ENCODE peak calls at places on chromosomes 5 and 9, in five cellular contexts. One of them, this sample, is unnamed. For H3K27me3, the result is how much of the 10 kb centered on the place peaks cover.

GRCh38 chr9:91047993-91048607 is 246.5 kb downstream of the SYK start:
- DNase-seq in AG04450: no peak
- DNase-seq in lung: peak
- DNase-seq in HCT116: no peak
- DNase-seq in mammary epithelial cell: peak
- DNase-seq in this sample: no peak

GRCh38 chr5:74243634-74244033 is 396.9 kb downstream of the ENC1 start:
- DNase-seq in AG04450: no peak
- DNase-seq in lung: no peak
- DNase-seq in HCT116: no peak
- DNase-seq in mammary epithelial cell: peak
- DNase-seq in this sample: no peak

GRCh38 chr9:7210854-7211637 is 453.3 kb downstream of the KDM4C start:
- DNase-seq in AG04450: no peak
- DNase-seq in lung: no peak
- DNase-seq in HCT116: no peak
- DNase-seq in mammary epithelial cell: no peak
- DNase-seq in this sample: no peak

GRCh38 chr9:113934167-113934566 is 58.1 kb downstream of the ZNF618 start:
- DNase-seq in AG04450: no peak
- DNase-seq in lung: peak
- DNase-seq in HCT116: no peak
- DNase-seq in mammary epithelial cell: no peak
- DNase-seq in this sample: no peak

GRCh38 chr9:111525056-111525977 is at the start of gene ZNF483:
- DNase-seq in AG04450: peak
- DNase-seq in lung: peak
- DNase-seq in HCT116: peak
- DNase-seq in mammary epithelial cell: peak
- DNase-seq in this sample: peak

GRCh38 chr5:77428033-77428432 is 64.1 kb downstream of the WDR41 start:
- DNase-seq in AG04450: no peak
- DNase-seq in lung: no peak
- DNase-seq in HCT116: no peak
- DNase-seq in mammary epithelial cell: no peak
- DNase-seq in this sample: no peak

GRCh38 chr5:14167211-14167845 is 24.2 kb downstream of the TRIO start:
- DNase-seq in AG04450: no peak
- DNase-seq in lung: no peak
- DNase-seq in HCT116: no peak
- DNase-seq in mammary epithelial cell: peak
- DNase-seq in this sample: no peak

GRCh38 chr9:4084440-4084818 is 215.4 kb downstream of the GLIS3 start:
- DNase-seq in AG04450: peak
- DNase-seq in lung: no peak
- DNase-seq in HCT116: no peak
- DNase-seq in mammary epithelial cell: no peak
- DNase-seq in this sample: no peak

GRCh38 chr5:145925803-145926202 is 10.6 kb upstream of the SH3RF2 start:
- DNase-seq in AG04450: no peak
- DNase-seq in lung: no peak
- DNase-seq in HCT116: no peak
- DNase-seq in mammary epithelial cell: peak
- DNase-seq in this sample: no peak

GRCh38 chr5:142017832-142018427 is 5.1 kb upstream of the GNPDA1 start:
- DNase-seq in AG04450: no peak
- DNase-seq in lung: no peak
- DNase-seq in HCT116: no peak
- DNase-seq in mammary epithelial cell: no peak
- DNase-seq in this sample: no peak

GRCh38 chr5:62268239-62268638 is 37.8 kb upstream of the KIF2A start:
- DNase-seq in AG04450: no peak
- DNase-seq in lung: peak
- DNase-seq in HCT116: peak
- DNase-seq in mammary epithelial cell: peak
- DNase-seq in this sample: no peak

GRCh38 chr5:34563951-34564705 is 92.0 kb upstream of the RAI14 start:
- DNase-seq in AG04450: no peak
- DNase-seq in lung: no peak
- DNase-seq in HCT116: no peak
- DNase-seq in mammary epithelial cell: no peak
- DNase-seq in this sample: no peak

GRCh38 chr5:164317676-164318075 is 812.3 kb downstream of the MAT2B start:
- DNase-seq in AG04450: no peak
- DNase-seq in lung: no peak
- DNase-seq in HCT116: no peak
- DNase-seq in mammary epithelial cell: no peak
- DNase-seq in this sample: no peak

GRCh38 chr9:92048924-92049625 is 66.1 kb downstream of the SPTLC1 start:
- DNase-seq in AG04450: peak
- DNase-seq in lung: no peak
- DNase-seq in HCT116: no peak
- DNase-seq in mammary epithelial cell: no peak
- DNase-seq in this sample: no peak

GRCh38 chr9:138010274-138010800 is 132.8 kb downstream of the CACNA1B start:
- DNase-seq in AG04450: no peak
- DNase-seq in lung: peak
- DNase-seq in HCT116: no peak
- DNase-seq in mammary epithelial cell: no peak
- DNase-seq in this sample: no peak

GRCh38 chr9:68507098-68507795 is 33.4 kb downstream of the TMEM252 start:
- DNase-seq in AG04450: no peak
- DNase-seq in lung: no peak
- DNase-seq in HCT116: peak
- DNase-seq in mammary epithelial cell: peak
- DNase-seq in this sample: no peak

GRCh38 chr9:35910613-35911488 is 1.6 kb downstream of the SPAAR start:
- DNase-seq in AG04450: no peak
- DNase-seq in lung: peak
- DNase-seq in HCT116: peak
- DNase-seq in mammary epithelial cell: peak
- DNase-seq in this sample: peak

GRCh38 chr9:87516222-87516930 is 18.7 kb downstream of the DAPK1 start:
- DNase-seq in AG04450: no peak
- DNase-seq in lung: peak
- DNase-seq in HCT116: no peak
- DNase-seq in mammary epithelial cell: no peak
- DNase-seq in this sample: no peak

GRCh38 chr5:115749016-115749415 is 67.4 kb downstream of the CDO1 start:
- DNase-seq in AG04450: no peak
- DNase-seq in lung: no peak
- DNase-seq in HCT116: peak
- DNase-seq in mammary epithelial cell: peak
- DNase-seq in this sample: no peak

GRCh38 chr5:157745041-157745456 is 1.5 kb downstream of the LSM11 start:
- DNase-seq in AG04450: no peak
- DNase-seq in lung: no peak
- DNase-seq in HCT116: no peak
- DNase-seq in mammary epithelial cell: no peak
- DNase-seq in this sample: no peak

GRCh38 chr9:15333376-15333881 is 26.4 kb upstream of the TTC39B start:
- DNase-seq in AG04450: no peak
- DNase-seq in lung: no peak
- DNase-seq in HCT116: no peak
- DNase-seq in mammary epithelial cell: no peak
- DNase-seq in this sample: no peak

GRCh38 chr9:2494571-2494970 is 127.0 kb upstream of the VLDLR start:
- DNase-seq in AG04450: peak
- DNase-seq in lung: peak
- DNase-seq in HCT116: no peak
- DNase-seq in mammary epithelial cell: peak
- DNase-seq in this sample: no peak

DNA sequence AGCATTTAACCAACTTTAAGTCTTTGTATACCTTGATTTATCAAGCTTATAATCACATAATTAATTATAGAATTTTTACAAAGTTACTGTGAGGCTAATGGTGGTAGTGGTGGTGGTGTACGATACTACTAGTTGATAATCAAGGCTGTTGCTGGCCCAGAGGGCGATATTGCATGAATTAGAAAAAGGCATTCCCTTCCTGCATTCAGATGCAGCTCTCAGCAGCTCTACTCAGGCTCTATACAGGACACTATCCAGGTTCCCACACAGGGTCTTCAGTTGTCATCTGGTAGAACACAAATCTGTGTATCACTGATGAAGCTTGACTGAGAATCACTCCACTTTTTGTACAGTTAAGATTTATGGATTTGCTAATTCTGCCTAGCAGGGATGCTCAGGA is 562.8 kb upstream of the C9orf72 start:
- DNase-seq in AG04450: no peak
- DNase-seq in lung: no peak
- DNase-seq in HCT116: no peak
- DNase-seq in mammary epithelial cell: no peak
- DNase-seq in this sample: no peak
- H3K4me3 ChIP-seq in AG04450: no peak
- H3K4me3 ChIP-seq in lung: no peak
- H3K4me3 ChIP-seq in HCT116: no peak
- H3K4me3 ChIP-seq in mammary epithelial cell: no peak
- H3K4me3 ChIP-seq in this sample: no peak

GRCh38 chr9:133002147-133003070 is 23.9 kb downstream of the GFI1B start:
- DNase-seq in AG04450: no peak
- DNase-seq in lung: no peak
- DNase-seq in HCT116: no peak
- DNase-seq in mammary epithelial cell: peak
- DNase-seq in this sample: no peak

GRCh38 chr9:132998861-132999635 is 20.6 kb downstream of the GFI1B start:
- DNase-seq in AG04450: no peak
- DNase-seq in lung: no peak
- DNase-seq in HCT116: no peak
- DNase-seq in mammary epithelial cell: no peak
- DNase-seq in this sample: no peak

GRCh38 chr9:133003071-133003461 is 24.6 kb downstream of the GFI1B start:
- DNase-seq in AG04450: no peak
- DNase-seq in lung: no peak
- DNase-seq in HCT116: no peak
- DNase-seq in mammary epithelial cell: no peak
- DNase-seq in this sample: no peak

GRCh38 chr9:133003671-133004090 is 25.2 kb downstream of the GFI1B start:
- DNase-seq in AG04450: no peak
- DNase-seq in lung: no peak
- DNase-seq in HCT116: no peak
- DNase-seq in mammary epithelial cell: no peak
- DNase-seq in this sample: no peak

DNA sequence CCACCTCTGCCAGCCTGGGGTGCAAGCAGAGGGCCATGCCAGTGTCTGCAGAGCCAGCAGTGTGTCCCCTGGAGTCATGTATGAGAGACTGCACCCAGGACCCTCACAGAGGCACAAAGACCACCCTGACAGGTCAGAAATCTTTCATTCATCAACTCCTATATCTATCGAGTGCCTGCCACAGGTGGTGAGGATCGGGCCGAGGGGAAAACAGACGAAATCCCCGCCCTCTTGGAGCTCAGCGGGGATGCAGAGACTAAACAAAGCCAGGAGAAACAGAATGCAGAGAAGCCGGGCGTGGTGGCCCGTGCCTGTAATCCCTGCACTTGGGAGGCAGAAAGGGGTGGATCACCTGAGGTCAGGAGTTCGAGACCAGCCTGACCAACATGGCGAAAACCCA is 22.3 kb downstream of the GFI1B start:
- DNase-seq in AG04450: no peak
- DNase-seq in lung: no peak
- DNase-seq in HCT116: no peak
- DNase-seq in mammary epithelial cell: no peak
- DNase-seq in this sample: no peak
- H3K27me3 ChIP-seq in AG04450: half or more
- H3K27me3 ChIP-seq in lung: under half
- H3K27me3 ChIP-seq in HCT116: under half
- H3K27me3 ChIP-seq in mammary epithelial cell: under half
- H3K27me3 ChIP-seq in this sample: under half

GRCh38 chr9:33348998-33349397 is 53.4 kb downstream of the AQP7 start:
- DNase-seq in AG04450: no peak
- DNase-seq in lung: no peak
- DNase-seq in HCT116: no peak
- DNase-seq in mammary epithelial cell: no peak
- DNase-seq in this sample: no peak

GRCh38 chr9:33346564-33346963 is 55.8 kb downstream of the AQP7 start:
- DNase-seq in AG04450: no peak
- DNase-seq in lung: no peak
- DNase-seq in HCT116: no peak
- DNase-seq in mammary epithelial cell: no peak
- DNase-seq in this sample: no peak

GRCh38 chr9:33351547-33351946 is 50.8 kb downstream of the AQP7 start:
- DNase-seq in AG04450: no peak
- DNase-seq in lung: no peak
- DNase-seq in HCT116: no peak
- DNase-seq in mammary epithelial cell: peak
- DNase-seq in this sample: no peak

GRCh38 chr9:33349743-33350142 is 52.6 kb downstream of the AQP7 start:
- DNase-seq in AG04450: no peak
- DNase-seq in lung: no peak
- DNase-seq in HCT116: no peak
- DNase-seq in mammary epithelial cell: no peak
- DNase-seq in this sample: no peak

GRCh38 chr9:33350310-33350709 is 52.1 kb downstream of the AQP7 start:
- DNase-seq in AG04450: peak
- DNase-seq in lung: no peak
- DNase-seq in HCT116: no peak
- DNase-seq in mammary epithelial cell: peak
- DNase-seq in this sample: no peak
- H3K27ac ChIP-seq in AG04450: peak
- H3K27ac ChIP-seq in lung: no peak
- H3K27ac ChIP-seq in HCT116: no peak
- H3K27ac ChIP-seq in mammary epithelial cell: peak
- H3K27ac ChIP-seq in this sample: no peak

GRCh38 chr5:138366556-138367382 is 14.3 kb downstream of the KDM3B start:
- DNase-seq in AG04450: no peak
- DNase-seq in lung: no peak
- DNase-seq in HCT116: no peak
- DNase-seq in mammary epithelial cell: no peak
- DNase-seq in this sample: no peak

GRCh38 chr5:138369706-138370105 is 17.2 kb downstream of the KDM3B start:
- DNase-seq in AG04450: no peak
- DNase-seq in lung: no peak
- DNase-seq in HCT116: no peak
- DNase-seq in mammary epithelial cell: no peak
- DNase-seq in this sample: no peak

GRCh38 chr5:138370537-138370936 is 18.1 kb downstream of the KDM3B start:
- DNase-seq in AG04450: no peak
- DNase-seq in lung: no peak
- DNase-seq in HCT116: no peak
- DNase-seq in mammary epithelial cell: no peak
- DNase-seq in this sample: no peak

GRCh38 chr5:138371454-138371853 is 19.0 kb downstream of the KDM3B start:
- DNase-seq in AG04450: no peak
- DNase-seq in lung: no peak
- DNase-seq in HCT116: no peak
- DNase-seq in mammary epithelial cell: no peak
- DNase-seq in this sample: no peak

DNA sequence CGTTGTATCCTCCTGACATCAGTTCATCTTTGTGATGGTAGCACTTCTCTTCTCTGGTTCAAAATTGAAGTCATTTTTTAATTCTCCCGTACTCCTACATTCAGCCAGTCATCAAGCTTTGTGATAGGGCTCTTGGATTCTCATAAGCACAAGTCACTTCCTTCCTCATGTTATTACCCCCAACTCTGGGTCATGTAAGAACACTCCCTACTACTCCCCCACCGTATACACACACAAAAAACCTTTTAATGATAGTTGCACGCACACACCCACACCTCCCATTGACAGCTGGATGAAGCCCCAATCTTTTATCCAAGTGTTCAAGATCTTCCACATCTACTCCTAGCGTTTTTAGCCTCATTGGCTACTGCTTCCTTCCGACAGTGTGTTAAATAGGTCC is 16.8 kb downstream of the KDM3B start:
- DNase-seq in AG04450: no peak
- DNase-seq in lung: no peak
- DNase-seq in HCT116: no peak
- DNase-seq in mammary epithelial cell: no peak
- DNase-seq in this sample: no peak
- H3K4me3 ChIP-seq in AG04450: no peak
- H3K4me3 ChIP-seq in lung: no peak
- H3K4me3 ChIP-seq in HCT116: no peak
- H3K4me3 ChIP-seq in mammary epithelial cell: no peak
- H3K4me3 ChIP-seq in this sample: no peak